ENCODE peak calls at places on chromosomes 6 and 20, in five cellular contexts. One of them, this sample, is unnamed. For H3K27me3 and H3K36me3, the result is how much of the 10 kb centered on the place peaks cover.

GRCh38 chr6:122048570-122048969 is 350.9 kb upstream of the HSF2 start:
- DNase-seq in brain microvascular endothelial cell: no peak
- DNase-seq in Karpas-422: no peak
- DNase-seq in endodermal cell: no peak
- DNase-seq in gastrocnemius medialis: no peak
- DNase-seq in this sample: no peak

GRCh38 chr6:158912591-158912990 is 87.4 kb downstream of the RSPH3 start:
- DNase-seq in endodermal cell: no peak
- DNase-seq in gastrocnemius medialis: no peak
- DNase-seq in Karpas-422: no peak
- DNase-seq in brain microvascular endothelial cell: no peak
- DNase-seq in this sample: no peak

GRCh38 chr6:157574851-157575424 is 193.9 kb downstream of the ZDHHC14 start:
- DNase-seq in gastrocnemius medialis: peak
- DNase-seq in brain microvascular endothelial cell: no peak
- DNase-seq in Karpas-422: no peak
- DNase-seq in endodermal cell: no peak
- DNase-seq in this sample: no peak

GRCh38 chr20:4601630-4602296 is 119.9 kb upstream of the PRND start:
- DNase-seq in endodermal cell: no peak
- DNase-seq in gastrocnemius medialis: no peak
- DNase-seq in brain microvascular endothelial cell: no peak
- DNase-seq in Karpas-422: no peak
- DNase-seq in this sample: no peak

GRCh38 chr20:1618479-1618878 is 1.3 kb downstream of the SIRPB1 start:
- DNase-seq in brain microvascular endothelial cell: no peak
- DNase-seq in gastrocnemius medialis: no peak
- DNase-seq in endodermal cell: no peak
- DNase-seq in Karpas-422: no peak
- DNase-seq in this sample: no peak

GRCh38 chr6:82365011-82365751 is 1.6 kb downstream of the TPBG start:
- DNase-seq in Karpas-422: no peak
- DNase-seq in endodermal cell: peak
- DNase-seq in brain microvascular endothelial cell: peak
- DNase-seq in gastrocnemius medialis: no peak
- DNase-seq in this sample: peak

GRCh38 chr6:31738048-31738979 is 1.5 kb upstream of the MSH5 start:
- DNase-seq in gastrocnemius medialis: no peak
- DNase-seq in Karpas-422: peak
- DNase-seq in brain microvascular endothelial cell: peak
- DNase-seq in endodermal cell: peak
- DNase-seq in this sample: no peak

GRCh38 chr20:31710423-31711250 is 12.0 kb downstream of the BCL2L1 start:
- DNase-seq in endodermal cell: no peak
- DNase-seq in gastrocnemius medialis: peak
- DNase-seq in brain microvascular endothelial cell: no peak
- DNase-seq in Karpas-422: no peak
- DNase-seq in this sample: no peak

GRCh38 chr20:871436-871835 is 37.9 kb downstream of the FAM110A start:
- DNase-seq in brain microvascular endothelial cell: no peak
- DNase-seq in endodermal cell: no peak
- DNase-seq in Karpas-422: no peak
- DNase-seq in gastrocnemius medialis: no peak
- DNase-seq in this sample: no peak

GRCh38 chr20:43938932-43939761 is 24.5 kb downstream of the TOX2 start:
- DNase-seq in Karpas-422: peak
- DNase-seq in endodermal cell: no peak
- DNase-seq in gastrocnemius medialis: peak
- DNase-seq in brain microvascular endothelial cell: peak
- DNase-seq in this sample: no peak

GRCh38 chr6:159311618-159312017 is 142.4 kb downstream of the FNDC1 start:
- DNase-seq in gastrocnemius medialis: no peak
- DNase-seq in endodermal cell: no peak
- DNase-seq in Karpas-422: peak
- DNase-seq in brain microvascular endothelial cell: no peak
- DNase-seq in this sample: no peak

GRCh38 chr20:38728911-38729642 is 4.8 kb downstream of the SLC32A1 start:
- DNase-seq in Karpas-422: no peak
- DNase-seq in gastrocnemius medialis: no peak
- DNase-seq in endodermal cell: peak
- DNase-seq in brain microvascular endothelial cell: no peak
- DNase-seq in this sample: peak

GRCh38 chr6:83417880-83418663 is 12.8 kb downstream of the ME1 start:
- DNase-seq in gastrocnemius medialis: no peak
- DNase-seq in brain microvascular endothelial cell: peak
- DNase-seq in Karpas-422: peak
- DNase-seq in endodermal cell: peak
- DNase-seq in this sample: peak

GRCh38 chr6:148892247-148892646 is 145.4 kb downstream of the UST start:
- DNase-seq in gastrocnemius medialis: no peak
- DNase-seq in brain microvascular endothelial cell: no peak
- DNase-seq in endodermal cell: no peak
- DNase-seq in Karpas-422: no peak
- DNase-seq in this sample: no peak

GRCh38 chr6:138909511-138909910 is 78.5 kb downstream of the REPS1 start:
- DNase-seq in endodermal cell: no peak
- DNase-seq in gastrocnemius medialis: no peak
- DNase-seq in Karpas-422: peak
- DNase-seq in brain microvascular endothelial cell: no peak
- DNase-seq in this sample: no peak

GRCh38 chr6:170584181-170584953 is at the start of gene PDCD2:
- DNase-seq in gastrocnemius medialis: peak
- DNase-seq in Karpas-422: peak
- DNase-seq in endodermal cell: peak
- DNase-seq in brain microvascular endothelial cell: peak
- DNase-seq in this sample: peak

GRCh38 chr6:137016366-137016765 is 28.4 kb downstream of the IL20RA start:
- DNase-seq in brain microvascular endothelial cell: peak
- DNase-seq in gastrocnemius medialis: no peak
- DNase-seq in endodermal cell: no peak
- DNase-seq in Karpas-422: no peak
- DNase-seq in this sample: no peak

GRCh38 chr6:31687860-31688693 is 7.2 kb upstream of the LY6G5C start:
- DNase-seq in brain microvascular endothelial cell: no peak
- DNase-seq in Karpas-422: no peak
- DNase-seq in gastrocnemius medialis: no peak
- DNase-seq in endodermal cell: peak
- DNase-seq in this sample: peak

GRCh38 chr6:33851959-33852358 is 48.2 kb upstream of the MLN start:
- DNase-seq in gastrocnemius medialis: no peak
- DNase-seq in brain microvascular endothelial cell: no peak
- DNase-seq in Karpas-422: peak
- DNase-seq in endodermal cell: peak
- DNase-seq in this sample: peak

GRCh38 chr20:35625584-35626385 is 10.2 kb downstream of the SPAG4 start:
- DNase-seq in Karpas-422: no peak
- DNase-seq in endodermal cell: no peak
- DNase-seq in brain microvascular endothelial cell: no peak
- DNase-seq in gastrocnemius medialis: no peak
- DNase-seq in this sample: no peak

GRCh38 chr20:41213150-41213820 is 75.9 kb downstream of the PLCG1 start:
- DNase-seq in Karpas-422: no peak
- DNase-seq in gastrocnemius medialis: no peak
- DNase-seq in endodermal cell: no peak
- DNase-seq in brain microvascular endothelial cell: peak
- DNase-seq in this sample: no peak

GRCh38 chr6:32945106-32945761 is 4.4 kb upstream of the HLA-DMB start:
- DNase-seq in endodermal cell: no peak
- DNase-seq in brain microvascular endothelial cell: no peak
- DNase-seq in gastrocnemius medialis: no peak
- DNase-seq in Karpas-422: peak
- DNase-seq in this sample: no peak

GRCh38 chr6:41503841-41504525 is 42.2 kb upstream of the FOXP4 start:
- DNase-seq in gastrocnemius medialis: no peak
- DNase-seq in Karpas-422: no peak
- DNase-seq in brain microvascular endothelial cell: peak
- DNase-seq in endodermal cell: peak
- DNase-seq in this sample: peak

GRCh38 chr6:40302856-40303449 is 284.2 kb downstream of the LRFN2 start:
- DNase-seq in endodermal cell: no peak
- DNase-seq in Karpas-422: no peak
- DNase-seq in brain microvascular endothelial cell: no peak
- DNase-seq in gastrocnemius medialis: no peak
- DNase-seq in this sample: no peak

DNA sequence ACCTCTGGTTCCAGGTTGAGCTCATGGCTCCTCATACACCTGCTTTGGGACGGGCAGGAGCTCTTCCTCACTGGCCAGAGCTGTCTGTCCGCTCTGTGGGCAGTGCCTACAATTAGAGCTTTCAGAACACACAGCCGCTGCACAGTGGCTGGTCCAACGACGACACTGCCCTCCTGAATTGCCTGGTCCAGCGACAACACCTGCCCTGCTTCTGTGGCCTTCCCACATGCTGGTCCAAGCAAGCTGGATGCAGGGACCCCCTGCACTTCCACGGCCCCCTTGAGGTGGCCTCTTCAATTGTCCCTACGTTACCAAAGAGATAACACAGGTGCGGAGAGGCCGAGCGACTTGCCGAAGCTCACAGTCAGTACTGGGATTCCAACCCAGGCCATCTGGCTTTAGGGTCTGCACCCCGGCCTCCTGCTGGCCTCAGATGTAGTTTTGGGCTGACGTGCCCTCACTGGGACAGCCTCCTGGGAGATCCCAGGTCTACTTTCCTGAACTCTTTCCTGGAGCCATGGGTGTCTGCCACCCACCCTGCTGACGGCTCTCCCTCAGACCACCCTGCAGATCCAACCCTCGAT is 1.4 kb upstream of the CHRNA4 start:
- DNase-seq in gastrocnemius medialis: no peak
- DNase-seq in Karpas-422: no peak
- DNase-seq in endodermal cell: no peak
- DNase-seq in brain microvascular endothelial cell: no peak
- DNase-seq in this sample: no peak
- H3K27me3 ChIP-seq in gastrocnemius medialis: under half
- H3K27me3 ChIP-seq in Karpas-422: under half
- H3K27me3 ChIP-seq in endodermal cell: under half
- H3K27me3 ChIP-seq in brain microvascular endothelial cell: under half
- H3K27me3 ChIP-seq in this sample: under half

GRCh38 chr6:56076033-56076432 is 171.3 kb downstream of the COL21A1 start:
- DNase-seq in gastrocnemius medialis: no peak
- DNase-seq in brain microvascular endothelial cell: no peak
- DNase-seq in Karpas-422: no peak
- DNase-seq in endodermal cell: no peak
- DNase-seq in this sample: no peak

GRCh38 chr6:56073761-56074160 is 173.6 kb downstream of the COL21A1 start:
- DNase-seq in Karpas-422: no peak
- DNase-seq in brain microvascular endothelial cell: no peak
- DNase-seq in endodermal cell: no peak
- DNase-seq in gastrocnemius medialis: no peak
- DNase-seq in this sample: no peak

GRCh38 chr6:56072856-56073255 is 174.5 kb downstream of the COL21A1 start:
- DNase-seq in brain microvascular endothelial cell: peak
- DNase-seq in endodermal cell: no peak
- DNase-seq in gastrocnemius medialis: no peak
- DNase-seq in Karpas-422: no peak
- DNase-seq in this sample: no peak

GRCh38 chr6:56073315-56073714 is 174.1 kb downstream of the COL21A1 start:
- DNase-seq in Karpas-422: no peak
- DNase-seq in gastrocnemius medialis: no peak
- DNase-seq in endodermal cell: no peak
- DNase-seq in brain microvascular endothelial cell: peak
- DNase-seq in this sample: no peak
- H3K36me3 ChIP-seq in Karpas-422: under half
- H3K36me3 ChIP-seq in gastrocnemius medialis: under half
- H3K36me3 ChIP-seq in endodermal cell: under half
- H3K36me3 ChIP-seq in brain microvascular endothelial cell: under half
- H3K36me3 ChIP-seq in this sample: under half

DNA sequence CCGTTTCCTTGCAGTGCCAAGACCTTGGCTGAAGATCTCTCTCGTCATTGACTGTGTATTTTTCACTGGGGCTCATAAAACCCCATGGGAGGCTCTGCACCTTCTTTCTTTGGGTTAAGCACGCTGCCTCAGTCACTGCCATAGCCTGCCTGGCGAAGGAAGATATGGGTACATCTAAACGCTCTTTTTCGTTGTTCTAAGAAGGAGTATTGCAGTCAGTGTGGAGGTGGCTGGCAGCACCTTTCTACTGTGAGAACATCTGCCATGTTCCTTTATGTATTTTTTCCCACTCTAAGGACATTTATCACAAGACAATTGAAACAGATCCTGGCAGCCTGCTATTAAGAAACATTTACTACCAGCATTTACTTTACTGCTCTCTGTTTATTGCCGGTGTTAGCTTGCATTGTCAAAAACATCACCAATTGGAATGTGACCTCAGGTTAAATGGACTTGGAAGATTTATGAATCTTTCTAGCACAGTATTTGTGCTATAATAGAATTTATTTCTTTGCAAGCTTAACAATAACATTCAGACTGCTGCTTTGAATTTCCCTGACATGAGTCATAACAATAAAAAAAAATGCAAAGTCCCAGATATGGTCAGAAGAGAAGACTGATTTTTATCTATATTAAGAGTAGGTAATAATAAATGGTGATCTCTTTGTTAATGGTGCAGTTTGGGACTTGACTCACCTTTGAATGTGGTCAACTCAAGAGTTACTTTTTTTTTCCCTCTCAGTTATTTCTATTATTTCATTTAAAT is 62.2 kb upstream of the CLDN20 start:
- DNase-seq in brain microvascular endothelial cell: peak
- DNase-seq in Karpas-422: no peak
- DNase-seq in gastrocnemius medialis: no peak
- DNase-seq in endodermal cell: no peak
- DNase-seq in this sample: no peak
- H3K4me3 ChIP-seq in brain microvascular endothelial cell: no peak
- H3K4me3 ChIP-seq in Karpas-422: no peak
- H3K4me3 ChIP-seq in gastrocnemius medialis: no peak
- H3K4me3 ChIP-seq in endodermal cell: no peak
- H3K4me3 ChIP-seq in this sample: no peak

DNA sequence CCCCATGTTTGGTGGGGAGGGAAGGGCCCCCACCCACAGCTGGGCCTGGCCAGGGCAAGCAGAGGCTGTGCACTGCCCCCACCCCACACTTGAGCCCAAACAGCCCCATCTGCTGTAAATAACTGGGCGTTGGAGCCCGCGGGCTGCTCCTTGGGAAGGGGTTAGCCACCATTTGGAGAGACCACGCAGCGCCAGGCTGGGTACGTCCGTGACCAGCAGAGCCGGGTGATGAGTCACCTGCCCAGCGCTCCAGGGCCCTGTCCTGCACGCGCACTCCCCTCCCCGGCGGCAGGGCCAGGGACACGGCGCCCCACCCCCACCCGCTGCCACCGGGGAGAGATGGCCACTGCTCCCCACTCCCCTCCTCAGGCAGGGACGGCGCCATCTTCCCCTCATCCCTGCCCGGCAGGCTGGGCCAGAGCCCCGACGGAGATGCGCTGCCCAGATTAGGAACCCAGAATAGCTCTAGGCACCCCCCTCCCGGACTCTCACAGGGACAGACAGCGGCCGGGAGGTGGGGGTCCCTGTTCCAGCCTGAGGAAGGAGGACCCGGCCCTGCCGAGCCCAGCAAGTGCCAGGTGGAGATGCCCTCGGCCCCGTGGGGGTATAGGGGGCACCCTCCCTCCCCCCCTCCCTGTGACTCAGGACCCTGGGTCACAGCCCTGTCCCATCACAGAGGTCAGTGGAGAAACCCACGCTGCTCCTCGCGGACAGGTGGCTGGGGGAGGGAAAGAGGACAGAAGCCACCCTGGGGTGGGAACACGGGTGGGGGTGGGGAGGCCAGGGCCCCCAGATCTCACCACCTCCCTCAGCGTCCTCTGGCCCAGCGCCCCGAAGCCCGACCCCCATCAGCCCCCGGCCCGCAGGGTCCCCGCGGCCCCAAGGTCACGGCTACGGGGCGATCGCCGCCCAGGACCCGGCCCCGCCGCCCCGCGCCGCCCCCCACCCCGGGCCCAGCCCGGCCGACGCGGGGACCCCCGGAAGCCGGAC is 642 bp downstream of the EEF1A2 start:
- DNase-seq in Karpas-422: no peak
- DNase-seq in gastrocnemius medialis: peak
- DNase-seq in endodermal cell: peak
- DNase-seq in brain microvascular endothelial cell: peak
- DNase-seq in this sample: peak
- H3K27me3 ChIP-seq in Karpas-422: under half
- H3K27me3 ChIP-seq in gastrocnemius medialis: under half
- H3K27me3 ChIP-seq in endodermal cell: under half
- H3K27me3 ChIP-seq in brain microvascular endothelial cell: under half
- H3K27me3 ChIP-seq in this sample: under half

This sample was measured in H7.